ENCODE peak calls at places on chromosomes 16 and 17, in five cellular contexts. M is activated CD8-positive, alpha-beta memory T cell treated with anti-CD3 and anti-CD28 coated beads for 1 hour; U is NCI-H774; L is stimulated activated CD8-positive, alpha-beta memory T cell treated with anti-CD3 and anti-CD28 coated beads, Interleukin-4, amount 100 ng/mL, for 1 hour; G is CD8-positive, alpha-beta T cell. Q is an unnamed sample.

GRCh38 chr16:48158296-48158695 is 2.5 kb upstream of the ABCC12 start:
- DNase-seq in M (no peak), U (no peak), L (no peak), G (no peak), Q (peak; percentile 64)

GRCh38 chr17:55067697-55068439 is 99.3 kb downstream of the STXBP4 start:
- DNase-seq in M (no peak), U (no peak), L (no peak), G (no peak), Q (no peak)

GRCh38 chr16:85423186-85423550 is 190.0 kb upstream of the GSE1 start:
- DNase-seq in M (no peak), U (no peak), L (no peak), G (no peak), Q (no peak)

GRCh38 chr17:10316986-10317834 is 55.6 kb downstream of the MYH13 start:
- DNase-seq in M (no peak), U (no peak), L (no peak), G (peak; percentile 8), Q (peak; percentile 89)

GRCh38 chr16:69534720-69535119 is 31.0 kb upstream of the NFAT5 start:
- DNase-seq in M (no peak), U (no peak), L (no peak), G (no peak), Q (no peak)

GRCh38 chr16:77816293-77816692 is 27.9 kb downstream of the VAT1L start:
- DNase-seq in M (no peak), U (no peak), L (no peak), G (no peak), Q (no peak)

GRCh38 chr16:28104404-28104803 is 40.9 kb upstream of the GSG1L start:
- DNase-seq in M (no peak), U (no peak), L (no peak), G (no peak), Q (no peak)

GRCh38 chr17:71192848-71193247 is 928.0 kb upstream of the SOX9 start:
- DNase-seq in M (no peak), U (no peak), L (no peak), G (no peak), Q (no peak)

GRCh38 chr17:3990391-3991127 is 26.3 kb upstream of the ATP2A3 start:
- DNase-seq in M (no peak), U (no peak), L (no peak), G (no peak), Q (no peak)

GRCh38 chr16:4109250-4109736 is 6.9 kb downstream of the ADCY9 start:
- DNase-seq in M (no peak), U (no peak), L (no peak), G (no peak), Q (no peak)

GRCh38 chr17:48037036-48037881 is at the start of gene COPZ2:
- DNase-seq in M (peak; percentile 41), U (no peak), L (peak; percentile 42), G (no peak), Q (peak; percentile 61)

Q was measured in Karpas-422.